ENCODE peak calls at places on chromosome 18, in nine cellular contexts. U is activated CD4-positive, CD25-positive, alpha-beta regulatory T cell; I is NCI-H2171 treated with DMSO at 0.1 percent for 48 hours; K is head of caudate nucleus; M is EL; D is B cell; L is left cardiac atrium; H is epithelial cell of esophagus; C is Peyer's patch. G is an unnamed sample.

GRCh38 chr18:10141559-10141958 is 227.7 kb downstream of the VAPA start:
- DNase-seq in I (no peak), H (no peak), L (no peak), C (no peak), K (no peak), U (no peak), M (no peak), D (no peak), G (no peak)

GRCh38 chr18:58361212-58361611 is 267.7 kb downstream of the ALPK2 start:
- DNase-seq in L (no peak), C (no peak), M (no peak), K (no peak), I (no peak), D (no peak), H (no peak), U (no peak), G (no peak)

GRCh38 chr18:8609711-8610441 is 639 bp downstream of the RAB12 start:
- DNase-seq in D (no peak), L (peak; percentile 26), M (peak; percentile 11), H (peak; percentile 28), I (peak; percentile 21), U (peak; percentile 4), C (peak; percentile 55), K (peak; percentile 24), G (peak; percentile 40)

GRCh38 chr18:59659486-59660187 is 37.6 kb downstream of the CCBE1 start:
- DNase-seq in D (no peak), H (peak; percentile 57), I (no peak), M (peak; percentile 29), U (no peak), C (no peak), L (no peak), K (no peak), G (no peak)

GRCh38 chr18:8949206-8949605 is 153.3 kb upstream of the NDUFV2 start:
- DNase-seq in D (no peak), I (peak; percentile 92), M (peak; percentile 72), L (no peak), C (no peak), U (no peak), H (no peak), K (no peak), G (no peak)

GRCh38 chr18:40413160-40413559 is 1541.9 kb upstream of the PIK3C3 start:
- DNase-seq in I (peak; percentile 66), L (no peak), U (no peak), C (no peak), K (peak; percentile 40), M (no peak), H (peak; percentile 62), D (no peak), G (no peak)

GRCh38 chr18:41753826-41754225 is 201.2 kb upstream of the PIK3C3 start:
- DNase-seq in H (peak; percentile 49), K (no peak), M (peak; percentile 21), C (no peak), I (no peak), U (no peak), L (no peak), D (no peak), G (no peak)

GRCh38 chr18:7958081-7958896 is 391.2 kb downstream of the PTPRM start:
- DNase-seq in M (peak; percentile 38), I (no peak), C (no peak), H (peak; percentile 38), L (no peak), D (no peak), K (no peak), U (no peak), G (no peak)

GRCh38 chr18:47113796-47114540 is 36.3 kb downstream of the HDHD2 start:
- DNase-seq in D (no peak), L (no peak), C (no peak), U (no peak), I (no peak), K (no peak), H (no peak), M (peak; percentile 40), G (no peak)

GRCh38 chr18:36410346-36410745 is 112.8 kb downstream of the FHOD3 start:
- DNase-seq in K (no peak), U (no peak), I (no peak), H (peak; percentile 73), L (no peak), M (no peak), D (no peak), C (no peak), G (no peak)

GRCh38 chr18:49747876-49748275 is 65.5 kb downstream of the ACAA2 start:
- DNase-seq in C (peak; percentile 5), M (peak; percentile 24), K (no peak), I (no peak), D (no peak), L (no peak), H (no peak), U (no peak), G (no peak)